ENCODE peak calls at places on chromosomes 12 and 14, in eight cellular contexts. E is HCT116, O is GM23248, Q is PC-3, S is SK-N-SH, X is GM23338, U is neural progenitor cell, Y is hepatocyte. D is an unnamed sample. For H3K4me1, the result is how much of the 10 kb centered on the place peaks cover.

GRCh38 chr14:95500772-95501401 is 15.6 kb downstream of the SYNE3 start:
- DNase-seq in X (no peak), S (no peak), Y (peak), Q (peak), E (no peak), O (peak), U (no peak), D (no peak)

GRCh38 chr12:120231316-120232011 is 30.6 kb upstream of the RPLP0 start:
- DNase-seq in O (peak), Q (peak), E (peak), U (no peak), Y (peak), S (no peak), X (peak), D (peak)

GRCh38 chr14:68627050-68627867 is 165.6 kb downstream of the ZFP36L1 start:
- DNase-seq in U (no peak), S (no peak), E (no peak), O (no peak), Q (no peak), Y (no peak), X (no peak), D (no peak)

GRCh38 chr12:85993746-85994145 is 119.7 kb downstream of the NTS start:
- DNase-seq in E (no peak), U (no peak), Q (no peak), X (no peak), O (no peak), Y (no peak), S (no peak), D (no peak)

GRCh38 chr14:83548061-83548839 is 1981.7 kb upstream of the FLRT2 start:
- DNase-seq in O (no peak), S (no peak), X (peak), U (peak), Y (no peak), Q (peak), E (no peak), D (no peak)

GRCh38 chr14:80358112-80358511 is 146.8 kb upstream of the DIO2 start:
- DNase-seq in O (no peak), S (no peak), Q (no peak), U (no peak), Y (no peak), E (no peak), X (no peak), D (no peak)

GRCh38 chr14:64324461-64325255 is 30.5 kb upstream of the ESR2 start:
- DNase-seq in U (no peak), S (no peak), X (no peak), Y (no peak), O (peak), E (no peak), Q (peak), D (no peak)

GRCh38 chr14:57382283-57382682 is 8.1 kb upstream of the NAA30 start:
- DNase-seq in O (peak), U (no peak), X (no peak), Y (no peak), E (no peak), Q (peak), S (no peak), D (no peak)

GRCh38 chr14:88793259-88793625 is 489 bp upstream of the EML5 start:
- DNase-seq in X (no peak), O (no peak), S (no peak), E (no peak), U (no peak), Y (no peak), Q (no peak), D (no peak)

GRCh38 chr12:15563683-15564082 is 225.5 kb downstream of the EPS8 start:
- DNase-seq in X (no peak), S (no peak), E (no peak), O (peak), Y (no peak), Q (no peak), U (no peak), D (no peak)

GRCh38 chr12:31479516-31480210 is 111.3 kb downstream of the DENND5B start:
- DNase-seq in S (no peak), Y (no peak), O (no peak), E (no peak), U (no peak), Q (no peak), X (no peak), D (peak)

GRCh38 chr14:35366048-35366428 is 38.5 kb downstream of the NFKBIA start:
- DNase-seq in E (no peak), Y (no peak), U (no peak), S (no peak), Q (peak), X (no peak), O (peak), D (no peak)

GRCh38 chr12:41706376-41706775 is 438.3 kb downstream of the GXYLT1 start:
- DNase-seq in Y (no peak), X (no peak), E (no peak), O (no peak), S (no peak), U (no peak), Q (no peak), D (no peak)

GRCh38 chr12:79655036-79655435 is 35.7 kb downstream of the PAWR start:
- DNase-seq in S (no peak), E (no peak), U (no peak), O (no peak), X (peak), Q (no peak), Y (no peak), D (no peak)

GRCh38 chr12:48857278-48857994 is 5.5 kb upstream of the DDX23 start:
- DNase-seq in Q (no peak), E (no peak), U (no peak), Y (no peak), X (no peak), O (no peak), S (no peak), D (peak)
- H3K4me2 ChIP-seq in Q (no peak), E (no peak), U (no peak), Y (no peak), X (no peak), O (no peak), S (no peak), D (peak)

GRCh38 chr12:122884860-122885259 is 11.1 kb downstream of the VPS37B start:
- DNase-seq in E (no peak), X (no peak), Y (no peak), S (no peak), O (peak), U (no peak), Q (no peak), D (no peak)

GRCh38 chr12:122886851-122887816 is 8.8 kb downstream of the VPS37B start:
- DNase-seq in Q (peak), X (no peak), U (peak), E (peak), O (peak), S (no peak), Y (peak), D (peak)

GRCh38 chr12:122886161-122886560 is 9.8 kb downstream of the VPS37B start:
- DNase-seq in X (no peak), Q (no peak), Y (no peak), E (no peak), O (no peak), U (no peak), S (no peak), D (no peak)

GRCh38 chr12:122882908-122883563 is 12.9 kb downstream of the VPS37B start:
- DNase-seq in E (no peak), X (no peak), U (no peak), S (no peak), Y (no peak), O (no peak), Q (no peak), D (no peak)

DNA sequence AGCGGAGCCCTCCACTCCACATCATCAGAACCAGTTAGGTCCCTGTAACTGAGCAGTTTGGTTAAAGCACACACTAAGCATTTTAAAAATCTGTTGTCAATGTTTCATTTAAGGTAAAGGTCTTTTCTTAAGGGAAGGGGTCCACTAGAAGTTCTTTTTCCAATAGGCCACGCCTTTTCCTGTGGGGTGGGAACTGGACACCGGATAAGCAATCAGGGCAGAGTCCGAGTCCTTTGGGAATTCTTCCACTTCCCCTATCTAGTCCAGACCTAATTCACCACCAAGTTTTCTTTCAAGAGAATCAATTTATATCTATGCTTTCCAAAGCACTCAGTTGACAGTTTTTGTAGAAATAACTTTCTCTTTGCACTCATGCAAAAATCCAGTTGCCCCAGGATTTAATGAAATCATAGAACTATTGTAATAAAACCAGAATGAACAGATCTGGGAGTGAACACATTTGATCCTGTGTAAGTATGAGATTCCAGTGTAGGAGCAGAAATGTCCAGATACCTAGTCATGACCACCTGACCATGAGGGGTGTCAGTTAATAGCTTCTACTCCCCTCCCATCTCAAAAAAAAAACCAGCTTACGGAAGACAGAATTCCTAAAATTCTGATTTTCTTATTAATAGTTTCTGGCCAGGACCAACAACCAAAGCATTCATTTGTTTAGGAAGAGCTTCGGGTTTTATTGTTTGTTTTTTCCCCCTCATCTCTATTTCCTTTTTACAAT is 11.7 kb downstream of the VPS37B start:
- DNase-seq in O (no peak), Q (no peak), E (no peak), U (no peak), S (no peak), Y (no peak), X (no peak), D (no peak)
- H3K4me1 ChIP-seq in O (under half), Q (half or more), E (half or more), U (under half), S (under half), Y (half or more), X (under half), D (half or more)

GRCh38 chr12:93426406-93426805 is 15.3 kb downstream of the UBE2N start:
- DNase-seq in E (no peak), U (no peak), Y (no peak), S (no peak), X (no peak), O (no peak), Q (no peak), D (no peak)

GRCh38 chr12:93430280-93430679 is 11.5 kb downstream of the UBE2N start:
- DNase-seq in Q (no peak), X (no peak), E (no peak), U (no peak), Y (no peak), S (no peak), O (no peak), D (no peak)

GRCh38 chr12:93429448-93429847 is 12.3 kb downstream of the UBE2N start:
- DNase-seq in X (no peak), S (no peak), O (no peak), Y (no peak), E (no peak), Q (no peak), U (no peak), D (no peak)

GRCh38 chr12:93427779-93428564 is 13.8 kb downstream of the UBE2N start:
- DNase-seq in X (no peak), Y (no peak), E (no peak), S (no peak), Q (peak), O (peak), U (no peak), D (no peak)

GRCh38 chr12:93429852-93430251 is 11.9 kb downstream of the UBE2N start:
- DNase-seq in Q (no peak), E (no peak), X (no peak), O (no peak), Y (no peak), U (no peak), S (no peak), D (no peak)
- TF ChIP-seq EZH2phosphoT487 in Q (no peak), E (no peak), X (no peak), O (no peak), Y (no peak), U (no peak), S (no peak), D (no peak)

GRCh38 chr14:93912785-93913184 is 14.4 kb upstream of the FAM181A start:
- DNase-seq in X (no peak), Y (no peak), O (peak), E (no peak), Q (no peak), S (no peak), U (no peak), D (no peak)
- H3K4me2 ChIP-seq in X (no peak), Y (no peak), O (no peak), E (no peak), Q (no peak), S (no peak), U (no peak), D (no peak)

DNA sequence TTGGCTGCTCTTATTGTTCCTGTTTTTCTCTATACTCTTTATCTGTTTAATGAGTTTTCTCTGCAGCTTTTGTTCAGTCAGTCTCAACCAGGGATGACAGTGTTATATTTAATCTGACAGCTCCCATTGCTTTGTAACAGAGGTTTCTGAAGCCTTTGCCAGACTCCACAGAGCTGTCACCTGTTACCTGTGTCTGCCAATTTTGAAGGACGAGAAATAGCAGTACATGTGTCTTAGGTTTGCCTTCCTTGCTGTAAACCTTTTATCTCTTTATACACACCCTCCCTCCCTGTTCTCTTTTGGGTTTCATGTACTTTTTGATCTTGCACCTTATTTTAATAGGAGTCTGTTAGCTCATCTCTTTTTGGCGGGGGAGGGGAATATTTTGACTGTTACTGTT is 41.7 kb downstream of the FRS2 start:
- DNase-seq in O (no peak), X (no peak), Y (no peak), U (no peak), E (no peak), S (no peak), Q (no peak), D (no peak)
- H3K4me1 ChIP-seq in O (half or more), X (half or more), Y (under half), U (under half), E (under half), S (under half), Q (under half), D (under half)

GRCh38 chr12:56991319-56991906 is 14.9 kb downstream of the ZBTB39 start:
- DNase-seq in U (no peak), O (no peak), S (no peak), Y (no peak), Q (no peak), X (no peak), E (no peak), D (no peak)
- TF ChIP-seq EZH2phosphoT487 in U (no peak), O (no peak), S (no peak), Y (no peak), Q (no peak), X (no peak), E (no peak), D (no peak)

GRCh38 chr14:61110683-61111082 is 129.6 kb downstream of the SLC38A6 start:
- DNase-seq in Y (no peak), E (no peak), S (no peak), U (no peak), Q (no peak), X (no peak), O (no peak), D (no peak)

GRCh38 chr14:61109288-61109687 is 128.2 kb downstream of the SLC38A6 start:
- DNase-seq in Y (no peak), X (no peak), U (no peak), O (no peak), Q (no peak), S (no peak), E (no peak), D (no peak)

GRCh38 chr14:61107896-61108295 is 126.9 kb downstream of the SLC38A6 start:
- DNase-seq in O (no peak), Y (no peak), X (no peak), S (no peak), U (no peak), Q (no peak), E (no peak), D (no peak)

GRCh38 chr14:61107148-61107641 is 126.2 kb downstream of the SLC38A6 start:
- DNase-seq in Y (no peak), Q (no peak), E (no peak), X (no peak), O (peak), S (no peak), U (no peak), D (no peak)

DNA sequence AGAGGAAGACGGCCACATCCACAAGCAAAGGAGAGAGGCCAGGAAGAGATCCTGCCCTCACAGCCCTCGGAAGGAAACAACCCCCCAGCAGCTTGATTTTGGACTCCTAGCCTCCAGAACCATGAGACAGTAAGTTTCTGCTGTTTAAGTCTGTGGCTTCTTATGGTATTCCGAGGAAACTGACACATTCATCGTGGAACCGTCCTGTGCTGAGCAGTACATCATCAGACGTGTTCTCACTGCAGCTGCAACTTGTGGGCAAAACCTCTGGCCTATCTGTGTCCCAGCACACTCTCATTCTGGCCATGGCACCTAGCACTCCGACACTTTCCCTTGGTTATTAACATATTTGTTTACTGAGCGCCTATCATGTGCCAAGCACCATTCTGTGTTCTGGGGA is 127.7 kb downstream of the SLC38A6 start:
- DNase-seq in Y (no peak), X (no peak), O (peak), S (no peak), E (no peak), Q (no peak), U (no peak), D (no peak)
- H3K4me2 ChIP-seq in Y (no peak), X (no peak), O (no peak), S (no peak), E (no peak), Q (no peak), U (no peak), D (no peak)

GRCh38 chr12:104459556-104459909 is 2.8 kb downstream of the CHST11 start:
- DNase-seq in S (no peak), X (no peak), Y (no peak), Q (no peak), O (peak), U (no peak), E (no peak), D (no peak)
- H3K4me1 ChIP-seq in S (under half), X (under half), Y (under half), Q (under half), O (under half), U (under half), E (under half), D (half or more)

GRCh38 chr12:104668274-104668718 is 211.5 kb downstream of the CHST11 start:
- DNase-seq in O (no peak), Y (peak), U (no peak), S (peak), X (no peak), E (no peak), Q (no peak), D (no peak)
- TF ChIP-seq EZH2phosphoT487 in O (no peak), Y (no peak), U (no peak), S (no peak), X (no peak), E (no peak), Q (no peak), D (no peak)